ENCODE peak calls at places on chromosomes 3 and 15, in ten cellular contexts. W is upper lobe of right lung, Z is cardiac fibroblast, T is neural crest cell, A is HFFc6, E is breast epithelium, O is left ventricle myocardium inferior, U is choroid plexus epithelial cell, F is psoas muscle, L is thoracic aorta. C is an unnamed sample.

GRCh38 chr3:18420584-18420983 is 4.6 kb downstream of the SATB1 start:
- DNase-seq in W (no peak), E (no peak), F (no peak), L (no peak), Z (no peak), U (no peak), T (no peak), O (no peak), A (no peak), C (no peak)

GRCh38 chr3:36397856-36398255 is 17.6 kb downstream of the STAC start:
- DNase-seq in U (no peak), L (no peak), F (no peak), W (no peak), O (no peak), T (no peak), Z (no peak), E (no peak), A (no peak), C (no peak)

GRCh38 chr3:53862241-53862640 is 15.9 kb downstream of the IL17RB start:
- DNase-seq in O (no peak), Z (no peak), U (no peak), E (no peak), L (no peak), T (no peak), W (no peak), A (no peak), F (no peak), C (no peak)

GRCh38 chr3:142237891-142238290 is 12.5 kb upstream of the GK5 start:
- DNase-seq in L (no peak), W (no peak), A (no peak), E (no peak), O (no peak), T (no peak), U (peak), F (no peak), Z (no peak), C (no peak)

GRCh38 chr3:183824761-183825379 is 507 bp downstream of the MAP6D1 start:
- DNase-seq in W (no peak), T (no peak), U (no peak), F (no peak), A (no peak), O (no peak), L (no peak), Z (no peak), E (no peak), C (no peak)

GRCh38 chr15:64521201-64521600 is 60.8 kb downstream of the ZNF609 start:
- DNase-seq in E (no peak), L (no peak), F (no peak), T (no peak), O (no peak), U (no peak), A (no peak), Z (peak), W (no peak), C (no peak)

GRCh38 chr3:128203171-128203570 is 49.9 kb downstream of the EEFSEC start:
- DNase-seq in Z (no peak), A (no peak), E (no peak), F (no peak), W (no peak), O (no peak), T (no peak), U (no peak), L (no peak), C (no peak)

GRCh38 chr15:60093273-60094067 is 89.4 kb downstream of the FOXB1 start:
- DNase-seq in L (no peak), U (no peak), O (no peak), W (no peak), E (no peak), T (no peak), F (no peak), Z (peak), A (no peak), C (no peak)

GRCh38 chr15:87981969-87982368 is 274.6 kb downstream of the NTRK3 start:
- DNase-seq in F (no peak), T (no peak), L (no peak), W (no peak), E (no peak), Z (no peak), A (no peak), O (no peak), U (no peak), C (no peak)

GRCh38 chr3:136840252-136840651 is 21.3 kb downstream of the SLC35G2 start:
- DNase-seq in O (no peak), W (no peak), E (no peak), T (no peak), Z (no peak), U (no peak), L (no peak), A (no peak), F (no peak), C (no peak)

GRCh38 chr15:89707577-89707976 is 17.0 kb downstream of the WDR93 start:
- DNase-seq in U (no peak), T (no peak), E (no peak), F (no peak), O (no peak), L (no peak), Z (no peak), A (no peak), W (no peak), C (no peak)

GRCh38 chr15:72110355-72110754 is 7.6 kb downstream of the MYO9A start:
- DNase-seq in O (no peak), W (no peak), L (no peak), A (no peak), F (no peak), T (no peak), Z (no peak), E (no peak), U (no peak), C (no peak)

DNA sequence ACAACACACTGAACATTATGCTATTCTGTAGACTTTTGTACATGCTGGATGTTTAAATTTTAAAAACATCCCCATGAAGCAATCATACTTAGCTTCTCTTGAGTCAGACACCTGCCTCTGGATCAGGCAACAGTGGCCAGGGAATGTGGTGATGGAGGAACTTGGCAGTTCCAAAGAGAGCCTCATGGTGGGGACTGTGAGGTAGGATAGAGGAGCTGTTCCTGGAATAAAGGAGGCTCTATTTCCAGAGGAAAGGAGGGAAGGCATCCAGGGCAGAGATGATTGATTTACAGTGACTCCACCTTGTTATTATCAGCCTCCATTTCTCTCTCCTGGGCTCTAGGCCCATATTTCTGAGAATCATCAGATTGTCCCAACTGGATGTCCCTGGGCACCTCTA is 35.0 kb upstream of the ABHD17C start:
- DNase-seq in W (no peak), U (no peak), T (peak), O (no peak), F (no peak), Z (peak), L (no peak), E (no peak), A (peak), C (peak)
- TF ChIP-seq CTCF in W (peak), U (no peak), T (peak), O (peak), F (peak), Z (peak), L (peak), E (peak), A (peak), C (peak)

GRCh38 chr3:60582285-60582684 is 669.0 kb downstream of the FHIT start:
- DNase-seq in L (no peak), E (no peak), F (no peak), T (no peak), U (peak), Z (peak), A (peak), O (no peak), W (no peak), C (no peak)
- TF ChIP-seq CTCF in L (peak), E (no peak), F (peak), T (peak), U (peak), Z (no peak), A (peak), O (peak), W (peak), C (peak)

DNA sequence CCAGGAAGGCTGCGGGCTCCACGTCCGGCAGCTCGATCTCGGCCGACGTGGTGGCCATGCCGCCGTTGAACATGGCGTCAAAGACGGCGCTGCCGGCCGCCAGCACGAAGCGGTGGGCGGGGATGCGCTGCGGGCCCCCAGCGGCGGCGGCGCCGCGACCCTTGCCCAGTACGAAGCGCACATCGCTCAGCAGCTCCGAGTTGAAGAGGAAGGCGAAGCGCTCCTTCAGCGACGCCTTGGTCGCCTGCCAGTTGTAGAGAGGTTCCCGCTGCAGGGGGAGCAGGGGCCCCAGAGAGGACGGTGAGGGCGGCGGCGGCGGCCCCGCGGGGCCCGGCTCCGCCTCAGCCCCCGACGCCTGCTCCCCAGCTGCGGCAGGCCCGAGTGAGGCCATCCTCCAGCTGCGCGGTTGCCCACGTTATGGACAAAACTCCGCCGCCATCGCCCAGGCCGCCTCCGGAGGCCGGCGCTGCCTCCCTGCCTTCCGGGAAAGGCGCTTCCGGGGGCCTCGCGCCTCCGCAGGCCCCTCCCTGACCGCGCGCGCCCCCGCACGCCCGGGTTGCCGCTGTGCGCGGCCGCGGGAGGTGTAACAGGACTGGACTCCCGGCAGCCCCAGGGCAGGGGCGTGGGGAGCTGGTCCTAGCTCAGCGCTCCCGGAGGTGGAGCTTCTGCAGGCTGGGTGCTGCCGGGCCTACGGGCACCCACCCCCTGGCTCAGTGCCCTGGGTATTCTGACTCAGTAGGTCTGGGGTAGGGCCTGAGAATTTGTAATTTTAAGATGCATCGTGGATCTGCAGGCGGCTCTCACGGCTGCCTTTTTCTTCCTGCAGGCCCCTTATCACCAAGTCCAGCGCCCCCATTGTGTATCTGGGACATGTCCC is at the start of gene BTBD1:
- DNase-seq in O (peak), T (peak), A (peak), E (peak), Z (peak), W (peak), U (peak), L (peak), F (peak), C (peak)
- TF ChIP-seq CTCF in O (peak), T (peak), A (peak), E (no peak), Z (no peak), W (peak), U (peak), L (no peak), F (no peak), C (peak)

DNA sequence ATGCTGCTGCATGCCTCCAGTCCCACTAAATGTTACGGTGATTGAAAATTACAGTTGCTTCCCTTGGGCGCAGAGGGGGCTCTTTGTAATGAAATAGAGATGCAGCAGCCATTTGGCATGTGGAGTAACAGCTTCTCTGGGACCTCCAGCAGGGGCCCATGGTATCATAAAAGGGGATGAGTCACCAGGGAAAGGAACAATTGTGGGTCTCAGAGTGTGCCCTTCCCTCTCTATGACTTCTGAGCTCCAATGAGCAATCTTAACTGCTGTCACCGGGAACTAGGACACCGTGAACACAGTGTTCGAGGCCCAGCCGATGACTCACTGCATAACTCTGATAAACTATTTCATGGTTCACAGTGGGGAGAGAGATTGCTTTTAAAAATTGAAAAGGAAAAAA is 164.8 kb upstream of the NUDT16 start:
- DNase-seq in Z (peak), U (peak), T (no peak), E (no peak), W (no peak), A (peak), L (peak), O (no peak), F (no peak), C (peak)
- TF ChIP-seq CTCF in Z (peak), U (peak), T (no peak), E (no peak), W (no peak), A (no peak), L (no peak), O (no peak), F (no peak), C (peak)

DNA sequence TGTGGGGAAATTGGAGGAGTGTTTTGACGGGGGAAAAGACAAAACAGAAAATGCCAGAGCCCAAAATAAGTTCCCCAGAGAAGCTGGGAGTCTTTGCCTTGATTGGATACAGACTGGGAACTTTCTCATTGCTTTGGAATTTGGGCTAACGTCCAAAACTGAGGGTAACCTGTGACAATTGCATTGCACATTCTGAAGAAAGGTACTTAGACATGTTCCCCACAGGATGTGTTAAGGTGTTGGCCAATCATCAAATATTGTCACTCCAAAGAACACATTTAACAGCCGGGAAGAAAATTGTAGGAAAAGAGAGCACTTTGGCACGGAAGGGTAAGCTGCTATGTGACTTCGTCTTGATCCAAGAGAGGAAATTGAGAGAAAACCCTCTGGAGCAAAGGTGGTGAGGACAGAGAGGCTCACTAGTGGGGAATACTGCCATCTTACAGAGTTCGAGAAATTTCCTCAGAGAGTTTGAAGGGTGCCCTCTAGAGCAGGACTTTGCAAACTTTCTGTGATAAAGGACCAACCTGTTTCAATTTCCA is 619.5 kb upstream of the TBL1XR1 start:
- DNase-seq in A (peak), T (no peak), U (peak), O (no peak), F (no peak), W (no peak), L (no peak), Z (peak), E (no peak), C (peak)
- TF ChIP-seq CTCF in A (peak), T (no peak), U (peak), O (peak), F (peak), W (no peak), L (no peak), Z (peak), E (no peak), C (no peak)

C was measured in brain microvascular endothelial cell.